ENCODE peak calls at places on chromosome 17, in eight cellular contexts. W is pancreas; D is CD4-positive, alpha-beta memory T cell; L is left lung; J is effector memory CD4-positive, alpha-beta T cell; R is transverse colon; Q is trophoblast cell; G is cardiac muscle cell. Z is an unnamed sample.

GRCh38 chr17:68812876-68813584 is 142.2 kb downstream of the ABCA8 start:
- DNase-seq in W (no peak), D (no peak), L (no peak), J (no peak), R (no peak), Q (no peak), G (no peak), Z (no peak)

GRCh38 chr17:1730345-1731193 is 6.1 kb downstream of the WDR81 start:
- DNase-seq in W (peak; percentile 82), D (no peak), L (peak; percentile 75), J (no peak), R (peak; percentile 67), Q (peak; percentile 86), G (no peak), Z (no peak)

GRCh38 chr17:65942592-65942991 is 249.3 kb downstream of the CEP112 start:
- DNase-seq in W (no peak), D (no peak), L (no peak), J (no peak), R (no peak), Q (no peak), G (no peak), Z (no peak)

GRCh38 chr17:9971991-9972390 is 66.9 kb upstream of the RCVRN start:
- DNase-seq in W (no peak), D (no peak), L (no peak), J (no peak), R (peak; percentile 66), Q (peak; percentile 56), G (peak; percentile 49), Z (no peak)

GRCh38 chr17:16322636-16323035 is 30.6 kb downstream of the CENPV start:
- DNase-seq in W (no peak), D (no peak), L (no peak), J (no peak), R (no peak), Q (no peak), G (no peak), Z (peak; percentile 85)

GRCh38 chr17:37278247-37278894 is 97.4 kb upstream of the C17orf78 start:
- DNase-seq in W (no peak), D (no peak), L (no peak), J (no peak), R (no peak), Q (peak; percentile 58), G (no peak), Z (no peak)

GRCh38 chr17:65473985-65474384 is 87.5 kb downstream of the AXIN2 start:
- DNase-seq in W (no peak), D (no peak), L (no peak), J (no peak), R (no peak), Q (no peak), G (no peak), Z (no peak)

GRCh38 chr17:48194097-48194550 is 86.6 kb downstream of the SNX11 start:
- DNase-seq in W (no peak), D (peak; percentile 46), L (no peak), J (no peak), R (no peak), Q (no peak), G (no peak), Z (peak; percentile 99)

GRCh38 chr17:70168044-70168978 is 1.0 kb upstream of the KCNJ2 start:
- DNase-seq in W (peak; percentile 51), D (no peak), L (peak; percentile 77), J (no peak), R (peak; percentile 80), Q (peak; percentile 60), G (peak; percentile 66), Z (peak; percentile 51)

GRCh38 chr17:65633146-65633881 is 71.9 kb upstream of the AXIN2 start:
- DNase-seq in W (no peak), D (no peak), L (no peak), J (no peak), R (no peak), Q (no peak), G (no peak), Z (no peak)

GRCh38 chr17:82097187-82097918 is 683 bp downstream of the FASN start:
- DNase-seq in W (peak; percentile 87), D (no peak), L (no peak), J (no peak), R (peak; percentile 48), Q (peak; percentile 80), G (peak; percentile 77), Z (peak; percentile 83)

GRCh38 chr17:4880850-4881249 is 18.5 kb upstream of the C17orf107 start:
- DNase-seq in W (no peak), D (no peak), L (no peak), J (no peak), R (no peak), Q (no peak), G (no peak), Z (no peak)

GRCh38 chr17:47937915-47938314 is 3.5 kb upstream of the PNPO start:
- DNase-seq in W (no peak), D (no peak), L (no peak), J (no peak), R (no peak), Q (no peak), G (no peak), Z (no peak)

GRCh38 chr17:6449307-6449706 is 5.1 kb downstream of the PIMREG start:
- DNase-seq in W (no peak), D (no peak), L (no peak), J (no peak), R (no peak), Q (no peak), G (no peak), Z (no peak)

GRCh38 chr17:31313982-31314787 is at the start of gene EVI2B:
- DNase-seq in W (no peak), D (peak; percentile 67), L (no peak), J (no peak), R (no peak), Q (peak; percentile 6), G (no peak), Z (no peak)

GRCh38 chr17:63697341-63698286 is 2.3 kb downstream of the LIMD2 start:
- DNase-seq in W (peak; percentile 85), D (peak; percentile 87), L (peak; percentile 81), J (peak; percentile 74), R (peak; percentile 83), Q (no peak), G (no peak), Z (peak; percentile 34)
- H3K4me3 ChIP-seq in W (no peak overlapping the region), D (peak overlapping the region; percentile 98), L (peak overlapping the region; percentile 61), J (peak overlapping the region; percentile 80), R (no peak overlapping the region), Q (no peak overlapping the region), G (no peak overlapping the region), Z (no peak overlapping the region)

GRCh38 chr17:67620636-67621035 is 97.1 kb upstream of the NOL11 start:
- DNase-seq in W (no peak), D (no peak), L (no peak), J (no peak), R (no peak), Q (no peak), G (no peak), Z (no peak)

GRCh38 chr17:67620088-67620487 is 97.6 kb upstream of the NOL11 start:
- DNase-seq in W (no peak), D (no peak), L (no peak), J (no peak), R (no peak), Q (no peak), G (no peak), Z (no peak)

GRCh38 chr17:67624886-67625656 is 92.7 kb upstream of the NOL11 start:
- DNase-seq in W (no peak), D (no peak), L (no peak), J (no peak), R (no peak), Q (no peak), G (no peak), Z (no peak)

GRCh38 chr17:67625971-67626370 is 91.8 kb upstream of the NOL11 start:
- DNase-seq in W (no peak), D (no peak), L (no peak), J (no peak), R (no peak), Q (no peak), G (no peak), Z (no peak)

GRCh38 chr17:67623767-67624166 is 94.0 kb upstream of the NOL11 start:
- DNase-seq in W (no peak), D (no peak), L (no peak), J (no peak), R (no peak), Q (no peak), G (no peak), Z (no peak)
- H3K27ac ChIP-seq in W (no peak overlapping the region), D (no peak overlapping the region), L (no peak overlapping the region), J (no peak overlapping the region), R (no peak overlapping the region), Q (no peak overlapping the region), G (no peak overlapping the region), Z (no peak overlapping the region)

GRCh38 chr17:50392621-50393020 is 4.7 kb downstream of the LRRC59 start:
- DNase-seq in W (peak; percentile 48), D (no peak), L (no peak), J (no peak), R (no peak), Q (no peak), G (no peak), Z (no peak)

GRCh38 chr17:50397111-50397918 is at the start of gene LRRC59:
- DNase-seq in W (peak; percentile 96), D (peak; percentile 91), L (peak; percentile 91), J (peak; percentile 85), R (peak; percentile 94), Q (peak; percentile 73), G (peak; percentile 89), Z (peak; percentile 95)

GRCh38 chr17:50393700-50394099 is 3.6 kb downstream of the LRRC59 start:
- DNase-seq in W (no peak), D (no peak), L (no peak), J (no peak), R (no peak), Q (no peak), G (no peak), Z (no peak)

GRCh38 chr17:50396261-50397110 is 837 bp downstream of the LRRC59 start:
- DNase-seq in W (peak; percentile 84), D (no peak), L (peak; percentile 44), J (no peak), R (peak; percentile 73), Q (peak; percentile 40), G (peak; percentile 43), Z (peak; percentile 66)

GRCh38 chr17:50394711-50395110 is 2.6 kb downstream of the LRRC59 start:
- DNase-seq in W (no peak), D (no peak), L (no peak), J (no peak), R (no peak), Q (no peak), G (no peak), Z (no peak)
- H3K4me1 ChIP-seq in W (peaks cover 13% of the 10 kb centered on the region), D (peaks cover 30% of the 10 kb centered on the region), L (peaks cover 14% of the 10 kb centered on the region), J (peaks cover 13% of the 10 kb centered on the region), R (peaks cover 4% of the 10 kb centered on the region), Q (peaks cover 16% of the 10 kb centered on the region), G (peaks cover 10% of the 10 kb centered on the region), Z (peaks cover 18% of the 10 kb centered on the region)

GRCh38 chr17:83100853-83101391 is 21.5 kb downstream of the METRNL start:
- DNase-seq in W (no peak), D (no peak), L (no peak), J (no peak), R (peak; percentile 49), Q (no peak), G (no peak), Z (no peak)

GRCh38 chr17:83099086-83099540 is 19.7 kb downstream of the METRNL start:
- DNase-seq in W (no peak), D (no peak), L (no peak), J (no peak), R (no peak), Q (no peak), G (no peak), Z (no peak)

GRCh38 chr17:83101805-83102480 is 22.5 kb downstream of the METRNL start:
- DNase-seq in W (no peak), D (no peak), L (no peak), J (no peak), R (peak; percentile 82), Q (no peak), G (no peak), Z (no peak)

GRCh38 chr17:83099570-83100181 is 20.3 kb downstream of the METRNL start:
- DNase-seq in W (no peak), D (no peak), L (no peak), J (no peak), R (peak; percentile 33), Q (no peak), G (no peak), Z (peak; percentile 85)

GRCh38 chr17:83100220-83100852 is 20.9 kb downstream of the METRNL start:
- DNase-seq in W (no peak), D (no peak), L (no peak), J (no peak), R (peak; percentile 39), Q (no peak), G (no peak), Z (no peak)
- H3K4me3 ChIP-seq in W (no peak overlapping the region), D (no peak overlapping the region), L (no peak overlapping the region), J (no peak overlapping the region), R (no peak overlapping the region), Q (no peak overlapping the region), G (no peak overlapping the region), Z (no peak overlapping the region)

Z was measured in SJSA1.